ENCODE peak calls at places on chromosomes 16 and 17, in six cellular contexts. A is activated T-helper 1 cell treated with Interleukin-2 at 50 U/mL for 16 hours; C is T follicular helper cell; L is stimulated activated CD4-positive, alpha-beta T cell treated with anti-CD3 and anti-CD28 coated beads, Interleukin-4, amount 100 ng/mL, for 1 hour; F is cardiac muscle cell; W is hypothalamus. Z is an unnamed sample.

GRCh38 chr16:81600275-81600674 is 155.7 kb downstream of the CMIP start:
- DNase-seq in C (no peak), A (no peak), F (peak), W (no peak), L (no peak), Z (no peak)

GRCh38 chr16:20814761-20815160 is 8.4 kb downstream of the REXO5 start:
- DNase-seq in F (no peak), C (no peak), A (no peak), W (no peak), L (no peak), Z (no peak)

GRCh38 chr16:35234679-35235078 is 1775.3 kb downstream of the TP53TG3F start:
- DNase-seq in F (no peak), A (no peak), L (no peak), W (no peak), C (no peak), Z (no peak)

GRCh38 chr17:81902023-81902652 is at the start of gene NPB:
- DNase-seq in L (no peak), F (peak), W (no peak), A (no peak), C (no peak), Z (no peak)

GRCh38 chr17:80798595-80799552 is 192.8 kb upstream of the CHMP6 start:
- DNase-seq in A (no peak), W (no peak), C (no peak), F (no peak), L (no peak), Z (no peak)

GRCh38 chr17:40485851-40486512 is 15.4 kb downstream of the TNS4 start:
- DNase-seq in C (peak), A (no peak), F (no peak), W (no peak), L (no peak), Z (no peak)

GRCh38 chr17:4127555-4127954 is 15.3 kb downstream of the ZZEF1 start:
- DNase-seq in F (no peak), C (no peak), W (no peak), A (no peak), L (no peak), Z (no peak)

GRCh38 chr16:2592786-2593185 is 55.0 kb downstream of the PDPK1 start:
- DNase-seq in C (no peak), W (no peak), L (no peak), F (no peak), A (no peak), Z (no peak)

GRCh38 chr17:42275527-42276358 is 448 bp downstream of the STAT5B start:
- DNase-seq in F (peak), C (no peak), W (no peak), L (peak), A (peak), Z (peak)

GRCh38 chr16:8402981-8403853 is 187.1 kb downstream of the TMEM114 start:
- DNase-seq in L (no peak), W (no peak), C (no peak), A (no peak), F (peak), Z (no peak)

GRCh38 chr17:1491406-1492248 is 859 bp downstream of the MYO1C start:
- DNase-seq in W (no peak), C (no peak), L (no peak), F (peak), A (no peak), Z (peak)

GRCh38 chr16:80500116-80500859 is 40.5 kb upstream of the DYNLRB2 start:
- DNase-seq in W (no peak), C (no peak), A (no peak), F (no peak), L (no peak), Z (no peak)

Z was measured in T-helper 9 cell.